ENCODE peak calls at places on chromosomes 12 and 14, in ten cellular contexts. One of them, this sample, is unnamed.

GRCh38 chr12:25001311-25001710 is 52.4 kb upstream of the BCAT1 start:
- DNase-seq in B cell: no peak
- DNase-seq in iPS DF 19.7: no peak
- DNase-seq in iris pigment epithelial cell: no peak
- DNase-seq in body of pancreas: no peak
- DNase-seq in stimulated activated CD4-positive, alpha-beta T cell treated with anti-CD3 and anti-CD28 coated beads, Interleukin-2, amount 100 ng/mL, for 48 hours: no peak
- DNase-seq in progenitor cell of endocrine pancreas: no peak
- DNase-seq in stimulated activated CD8-positive, alpha-beta memory T cell treated with anti-CD3 and anti-CD28 coated beads, Interleukin-4, amount 100 ng/mL, for 1 hour: no peak
- DNase-seq in NCI-H1436: no peak
- DNase-seq in left ventricle myocardium inferior: no peak
- DNase-seq in this sample: no peak

GRCh38 chr14:91414475-91415342 is 2.9 kb downstream of the CCDC88C start:
- DNase-seq in iPS DF 19.7: no peak
- DNase-seq in stimulated activated CD8-positive, alpha-beta memory T cell treated with anti-CD3 and anti-CD28 coated beads, Interleukin-4, amount 100 ng/mL, for 1 hour: no peak
- DNase-seq in stimulated activated CD4-positive, alpha-beta T cell treated with anti-CD3 and anti-CD28 coated beads, Interleukin-2, amount 100 ng/mL, for 48 hours: no peak
- DNase-seq in NCI-H1436: no peak
- DNase-seq in iris pigment epithelial cell: no peak
- DNase-seq in progenitor cell of endocrine pancreas: no peak
- DNase-seq in left ventricle myocardium inferior: no peak
- DNase-seq in body of pancreas: no peak
- DNase-seq in B cell: no peak
- DNase-seq in this sample: no peak

GRCh38 chr12:57309420-57309819 is 58.4 kb upstream of the STAC3 start:
- DNase-seq in B cell: no peak
- DNase-seq in stimulated activated CD4-positive, alpha-beta T cell treated with anti-CD3 and anti-CD28 coated beads, Interleukin-2, amount 100 ng/mL, for 48 hours: no peak
- DNase-seq in stimulated activated CD8-positive, alpha-beta memory T cell treated with anti-CD3 and anti-CD28 coated beads, Interleukin-4, amount 100 ng/mL, for 1 hour: no peak
- DNase-seq in progenitor cell of endocrine pancreas: no peak
- DNase-seq in left ventricle myocardium inferior: no peak
- DNase-seq in iPS DF 19.7: no peak
- DNase-seq in iris pigment epithelial cell: peak
- DNase-seq in body of pancreas: no peak
- DNase-seq in NCI-H1436: no peak
- DNase-seq in this sample: no peak

GRCh38 chr12:2553388-2554126 is 241.2 kb upstream of the FKBP4 start:
- DNase-seq in progenitor cell of endocrine pancreas: no peak
- DNase-seq in NCI-H1436: no peak
- DNase-seq in left ventricle myocardium inferior: no peak
- DNase-seq in stimulated activated CD8-positive, alpha-beta memory T cell treated with anti-CD3 and anti-CD28 coated beads, Interleukin-4, amount 100 ng/mL, for 1 hour: no peak
- DNase-seq in body of pancreas: peak
- DNase-seq in B cell: no peak
- DNase-seq in iris pigment epithelial cell: no peak
- DNase-seq in stimulated activated CD4-positive, alpha-beta T cell treated with anti-CD3 and anti-CD28 coated beads, Interleukin-2, amount 100 ng/mL, for 48 hours: no peak
- DNase-seq in iPS DF 19.7: no peak
- DNase-seq in this sample: no peak

GRCh38 chr12:75623631-75624118 is 112.3 kb upstream of the KRR1 start:
- DNase-seq in stimulated activated CD4-positive, alpha-beta T cell treated with anti-CD3 and anti-CD28 coated beads, Interleukin-2, amount 100 ng/mL, for 48 hours: no peak
- DNase-seq in left ventricle myocardium inferior: no peak
- DNase-seq in iris pigment epithelial cell: peak
- DNase-seq in stimulated activated CD8-positive, alpha-beta memory T cell treated with anti-CD3 and anti-CD28 coated beads, Interleukin-4, amount 100 ng/mL, for 1 hour: no peak
- DNase-seq in B cell: no peak
- DNase-seq in iPS DF 19.7: peak
- DNase-seq in progenitor cell of endocrine pancreas: no peak
- DNase-seq in NCI-H1436: no peak
- DNase-seq in body of pancreas: no peak
- DNase-seq in this sample: no peak

GRCh38 chr12:64473176-64473575 is 21.3 kb downstream of the TBK1 start:
- DNase-seq in body of pancreas: no peak
- DNase-seq in NCI-H1436: no peak
- DNase-seq in stimulated activated CD8-positive, alpha-beta memory T cell treated with anti-CD3 and anti-CD28 coated beads, Interleukin-4, amount 100 ng/mL, for 1 hour: no peak
- DNase-seq in progenitor cell of endocrine pancreas: no peak
- DNase-seq in stimulated activated CD4-positive, alpha-beta T cell treated with anti-CD3 and anti-CD28 coated beads, Interleukin-2, amount 100 ng/mL, for 48 hours: no peak
- DNase-seq in left ventricle myocardium inferior: no peak
- DNase-seq in iris pigment epithelial cell: no peak
- DNase-seq in B cell: no peak
- DNase-seq in iPS DF 19.7: no peak
- DNase-seq in this sample: no peak

GRCh38 chr12:6370994-6371754 is 4.2 kb downstream of the SCNN1A start:
- DNase-seq in iris pigment epithelial cell: peak
- DNase-seq in progenitor cell of endocrine pancreas: peak
- DNase-seq in body of pancreas: peak
- DNase-seq in NCI-H1436: peak
- DNase-seq in B cell: no peak
- DNase-seq in stimulated activated CD8-positive, alpha-beta memory T cell treated with anti-CD3 and anti-CD28 coated beads, Interleukin-4, amount 100 ng/mL, for 1 hour: no peak
- DNase-seq in stimulated activated CD4-positive, alpha-beta T cell treated with anti-CD3 and anti-CD28 coated beads, Interleukin-2, amount 100 ng/mL, for 48 hours: no peak
- DNase-seq in iPS DF 19.7: peak
- DNase-seq in left ventricle myocardium inferior: no peak
- DNase-seq in this sample: peak

GRCh38 chr12:27573972-27574371 is 50.0 kb downstream of the PPFIBP1 start:
- DNase-seq in NCI-H1436: no peak
- DNase-seq in B cell: no peak
- DNase-seq in body of pancreas: no peak
- DNase-seq in stimulated activated CD8-positive, alpha-beta memory T cell treated with anti-CD3 and anti-CD28 coated beads, Interleukin-4, amount 100 ng/mL, for 1 hour: no peak
- DNase-seq in left ventricle myocardium inferior: no peak
- DNase-seq in iris pigment epithelial cell: peak
- DNase-seq in progenitor cell of endocrine pancreas: no peak
- DNase-seq in iPS DF 19.7: no peak
- DNase-seq in stimulated activated CD4-positive, alpha-beta T cell treated with anti-CD3 and anti-CD28 coated beads, Interleukin-2, amount 100 ng/mL, for 48 hours: no peak
- DNase-seq in this sample: no peak

GRCh38 chr12:81610955-81611889 is 147.9 kb downstream of the PPFIA2 start:
- DNase-seq in iris pigment epithelial cell: peak
- DNase-seq in NCI-H1436: no peak
- DNase-seq in body of pancreas: no peak
- DNase-seq in left ventricle myocardium inferior: no peak
- DNase-seq in progenitor cell of endocrine pancreas: no peak
- DNase-seq in iPS DF 19.7: no peak
- DNase-seq in stimulated activated CD8-positive, alpha-beta memory T cell treated with anti-CD3 and anti-CD28 coated beads, Interleukin-4, amount 100 ng/mL, for 1 hour: no peak
- DNase-seq in B cell: no peak
- DNase-seq in stimulated activated CD4-positive, alpha-beta T cell treated with anti-CD3 and anti-CD28 coated beads, Interleukin-2, amount 100 ng/mL, for 48 hours: no peak
- DNase-seq in this sample: no peak

GRCh38 chr14:95903616-95904107 is 27.0 kb downstream of the TUNAR start:
- DNase-seq in stimulated activated CD4-positive, alpha-beta T cell treated with anti-CD3 and anti-CD28 coated beads, Interleukin-2, amount 100 ng/mL, for 48 hours: no peak
- DNase-seq in progenitor cell of endocrine pancreas: no peak
- DNase-seq in left ventricle myocardium inferior: no peak
- DNase-seq in iris pigment epithelial cell: no peak
- DNase-seq in B cell: no peak
- DNase-seq in NCI-H1436: no peak
- DNase-seq in iPS DF 19.7: no peak
- DNase-seq in body of pancreas: no peak
- DNase-seq in stimulated activated CD8-positive, alpha-beta memory T cell treated with anti-CD3 and anti-CD28 coated beads, Interleukin-4, amount 100 ng/mL, for 1 hour: no peak
- DNase-seq in this sample: no peak

GRCh38 chr14:89648510-89648909 is 231.5 kb upstream of the FOXN3 start:
- DNase-seq in iPS DF 19.7: no peak
- DNase-seq in stimulated activated CD8-positive, alpha-beta memory T cell treated with anti-CD3 and anti-CD28 coated beads, Interleukin-4, amount 100 ng/mL, for 1 hour: no peak
- DNase-seq in progenitor cell of endocrine pancreas: no peak
- DNase-seq in NCI-H1436: no peak
- DNase-seq in left ventricle myocardium inferior: no peak
- DNase-seq in body of pancreas: peak
- DNase-seq in iris pigment epithelial cell: no peak
- DNase-seq in stimulated activated CD4-positive, alpha-beta T cell treated with anti-CD3 and anti-CD28 coated beads, Interleukin-2, amount 100 ng/mL, for 48 hours: no peak
- DNase-seq in B cell: no peak
- DNase-seq in this sample: no peak

GRCh38 chr14:31270196-31270772 is 62.7 kb upstream of the HECTD1 start:
- DNase-seq in B cell: no peak
- DNase-seq in stimulated activated CD4-positive, alpha-beta T cell treated with anti-CD3 and anti-CD28 coated beads, Interleukin-2, amount 100 ng/mL, for 48 hours: peak
- DNase-seq in body of pancreas: peak
- DNase-seq in iris pigment epithelial cell: peak
- DNase-seq in iPS DF 19.7: no peak
- DNase-seq in left ventricle myocardium inferior: no peak
- DNase-seq in progenitor cell of endocrine pancreas: no peak
- DNase-seq in NCI-H1436: no peak
- DNase-seq in stimulated activated CD8-positive, alpha-beta memory T cell treated with anti-CD3 and anti-CD28 coated beads, Interleukin-4, amount 100 ng/mL, for 1 hour: no peak
- DNase-seq in this sample: no peak

GRCh38 chr12:57489157-57489641 is 1.3 kb downstream of the MARS1 start:
- DNase-seq in stimulated activated CD8-positive, alpha-beta memory T cell treated with anti-CD3 and anti-CD28 coated beads, Interleukin-4, amount 100 ng/mL, for 1 hour: no peak
- DNase-seq in NCI-H1436: no peak
- DNase-seq in iPS DF 19.7: no peak
- DNase-seq in progenitor cell of endocrine pancreas: no peak
- DNase-seq in left ventricle myocardium inferior: no peak
- DNase-seq in body of pancreas: no peak
- DNase-seq in stimulated activated CD4-positive, alpha-beta T cell treated with anti-CD3 and anti-CD28 coated beads, Interleukin-2, amount 100 ng/mL, for 48 hours: no peak
- DNase-seq in iris pigment epithelial cell: peak
- DNase-seq in B cell: no peak
- DNase-seq in this sample: no peak

GRCh38 chr14:95442633-95443021 is 73.8 kb downstream of the SYNE3 start:
- DNase-seq in stimulated activated CD4-positive, alpha-beta T cell treated with anti-CD3 and anti-CD28 coated beads, Interleukin-2, amount 100 ng/mL, for 48 hours: peak
- DNase-seq in iris pigment epithelial cell: peak
- DNase-seq in body of pancreas: peak
- DNase-seq in progenitor cell of endocrine pancreas: peak
- DNase-seq in stimulated activated CD8-positive, alpha-beta memory T cell treated with anti-CD3 and anti-CD28 coated beads, Interleukin-4, amount 100 ng/mL, for 1 hour: peak
- DNase-seq in NCI-H1436: peak
- DNase-seq in left ventricle myocardium inferior: peak
- DNase-seq in B cell: peak
- DNase-seq in iPS DF 19.7: no peak
- DNase-seq in this sample: peak

GRCh38 chr12:117143008-117143532 is 43.9 kb upstream of the TESC start:
- DNase-seq in B cell: no peak
- DNase-seq in NCI-H1436: peak
- DNase-seq in stimulated activated CD8-positive, alpha-beta memory T cell treated with anti-CD3 and anti-CD28 coated beads, Interleukin-4, amount 100 ng/mL, for 1 hour: no peak
- DNase-seq in left ventricle myocardium inferior: no peak
- DNase-seq in iris pigment epithelial cell: peak
- DNase-seq in iPS DF 19.7: no peak
- DNase-seq in stimulated activated CD4-positive, alpha-beta T cell treated with anti-CD3 and anti-CD28 coated beads, Interleukin-2, amount 100 ng/mL, for 48 hours: no peak
- DNase-seq in body of pancreas: peak
- DNase-seq in progenitor cell of endocrine pancreas: no peak
- DNase-seq in this sample: no peak

GRCh38 chr14:21136024-21136423 is 19.8 kb downstream of the OR5AU1 start:
- DNase-seq in B cell: no peak
- DNase-seq in stimulated activated CD4-positive, alpha-beta T cell treated with anti-CD3 and anti-CD28 coated beads, Interleukin-2, amount 100 ng/mL, for 48 hours: no peak
- DNase-seq in iPS DF 19.7: no peak
- DNase-seq in iris pigment epithelial cell: peak
- DNase-seq in NCI-H1436: peak
- DNase-seq in body of pancreas: no peak
- DNase-seq in left ventricle myocardium inferior: no peak
- DNase-seq in stimulated activated CD8-positive, alpha-beta memory T cell treated with anti-CD3 and anti-CD28 coated beads, Interleukin-4, amount 100 ng/mL, for 1 hour: no peak
- DNase-seq in progenitor cell of endocrine pancreas: no peak
- DNase-seq in this sample: no peak

GRCh38 chr14:93742761-93743160 is 45.5 kb downstream of the PRIMA1 start:
- DNase-seq in stimulated activated CD8-positive, alpha-beta memory T cell treated with anti-CD3 and anti-CD28 coated beads, Interleukin-4, amount 100 ng/mL, for 1 hour: no peak
- DNase-seq in iPS DF 19.7: no peak
- DNase-seq in B cell: no peak
- DNase-seq in NCI-H1436: no peak
- DNase-seq in iris pigment epithelial cell: no peak
- DNase-seq in progenitor cell of endocrine pancreas: no peak
- DNase-seq in left ventricle myocardium inferior: peak
- DNase-seq in body of pancreas: no peak
- DNase-seq in stimulated activated CD4-positive, alpha-beta T cell treated with anti-CD3 and anti-CD28 coated beads, Interleukin-2, amount 100 ng/mL, for 48 hours: no peak
- DNase-seq in this sample: no peak

GRCh38 chr12:118835911-118836310 is 145.4 kb upstream of the SRRM4 start:
- DNase-seq in B cell: no peak
- DNase-seq in iris pigment epithelial cell: no peak
- DNase-seq in stimulated activated CD8-positive, alpha-beta memory T cell treated with anti-CD3 and anti-CD28 coated beads, Interleukin-4, amount 100 ng/mL, for 1 hour: no peak
- DNase-seq in stimulated activated CD4-positive, alpha-beta T cell treated with anti-CD3 and anti-CD28 coated beads, Interleukin-2, amount 100 ng/mL, for 48 hours: no peak
- DNase-seq in NCI-H1436: no peak
- DNase-seq in left ventricle myocardium inferior: no peak
- DNase-seq in iPS DF 19.7: no peak
- DNase-seq in progenitor cell of endocrine pancreas: no peak
- DNase-seq in body of pancreas: no peak
- DNase-seq in this sample: no peak

GRCh38 chr12:71626098-71626497 is 37.5 kb downstream of the ZFC3H1 start:
- DNase-seq in iPS DF 19.7: no peak
- DNase-seq in left ventricle myocardium inferior: no peak
- DNase-seq in progenitor cell of endocrine pancreas: no peak
- DNase-seq in B cell: peak
- DNase-seq in stimulated activated CD8-positive, alpha-beta memory T cell treated with anti-CD3 and anti-CD28 coated beads, Interleukin-4, amount 100 ng/mL, for 1 hour: no peak
- DNase-seq in iris pigment epithelial cell: no peak
- DNase-seq in NCI-H1436: no peak
- DNase-seq in stimulated activated CD4-positive, alpha-beta T cell treated with anti-CD3 and anti-CD28 coated beads, Interleukin-2, amount 100 ng/mL, for 48 hours: no peak
- DNase-seq in body of pancreas: no peak
- DNase-seq in this sample: no peak

GRCh38 chr14:72738181-72738611 is 155.7 kb downstream of the DPF3 start:
- DNase-seq in progenitor cell of endocrine pancreas: no peak
- DNase-seq in body of pancreas: no peak
- DNase-seq in stimulated activated CD4-positive, alpha-beta T cell treated with anti-CD3 and anti-CD28 coated beads, Interleukin-2, amount 100 ng/mL, for 48 hours: no peak
- DNase-seq in B cell: peak
- DNase-seq in stimulated activated CD8-positive, alpha-beta memory T cell treated with anti-CD3 and anti-CD28 coated beads, Interleukin-4, amount 100 ng/mL, for 1 hour: no peak
- DNase-seq in iris pigment epithelial cell: no peak
- DNase-seq in NCI-H1436: no peak
- DNase-seq in iPS DF 19.7: no peak
- DNase-seq in left ventricle myocardium inferior: no peak
- DNase-seq in this sample: no peak

GRCh38 chr12:100827901-100828520 is 33.4 kb downstream of the ANO4 start:
- DNase-seq in body of pancreas: peak
- DNase-seq in left ventricle myocardium inferior: no peak
- DNase-seq in B cell: no peak
- DNase-seq in iPS DF 19.7: no peak
- DNase-seq in stimulated activated CD8-positive, alpha-beta memory T cell treated with anti-CD3 and anti-CD28 coated beads, Interleukin-4, amount 100 ng/mL, for 1 hour: no peak
- DNase-seq in iris pigment epithelial cell: peak
- DNase-seq in stimulated activated CD4-positive, alpha-beta T cell treated with anti-CD3 and anti-CD28 coated beads, Interleukin-2, amount 100 ng/mL, for 48 hours: no peak
- DNase-seq in NCI-H1436: peak
- DNase-seq in progenitor cell of endocrine pancreas: no peak
- DNase-seq in this sample: peak

GRCh38 chr12:122823429-122823828 is 11.8 kb upstream of the HIP1R start:
- DNase-seq in iPS DF 19.7: no peak
- DNase-seq in iris pigment epithelial cell: no peak
- DNase-seq in progenitor cell of endocrine pancreas: no peak
- DNase-seq in stimulated activated CD8-positive, alpha-beta memory T cell treated with anti-CD3 and anti-CD28 coated beads, Interleukin-4, amount 100 ng/mL, for 1 hour: no peak
- DNase-seq in B cell: no peak
- DNase-seq in NCI-H1436: no peak
- DNase-seq in left ventricle myocardium inferior: no peak
- DNase-seq in stimulated activated CD4-positive, alpha-beta T cell treated with anti-CD3 and anti-CD28 coated beads, Interleukin-2, amount 100 ng/mL, for 48 hours: no peak
- DNase-seq in body of pancreas: peak
- DNase-seq in this sample: no peak

GRCh38 chr12:110107369-110108281 is 16.5 kb upstream of the IFT81 start:
- DNase-seq in stimulated activated CD4-positive, alpha-beta T cell treated with anti-CD3 and anti-CD28 coated beads, Interleukin-2, amount 100 ng/mL, for 48 hours: no peak
- DNase-seq in left ventricle myocardium inferior: peak
- DNase-seq in body of pancreas: peak
- DNase-seq in iris pigment epithelial cell: peak
- DNase-seq in B cell: no peak
- DNase-seq in iPS DF 19.7: no peak
- DNase-seq in progenitor cell of endocrine pancreas: no peak
- DNase-seq in stimulated activated CD8-positive, alpha-beta memory T cell treated with anti-CD3 and anti-CD28 coated beads, Interleukin-4, amount 100 ng/mL, for 1 hour: no peak
- DNase-seq in NCI-H1436: no peak
- DNase-seq in this sample: no peak

GRCh38 chr12:75892779-75893408 is 138.7 kb downstream of the PHLDA1 start:
- DNase-seq in stimulated activated CD4-positive, alpha-beta T cell treated with anti-CD3 and anti-CD28 coated beads, Interleukin-2, amount 100 ng/mL, for 48 hours: no peak
- DNase-seq in progenitor cell of endocrine pancreas: no peak
- DNase-seq in body of pancreas: no peak
- DNase-seq in stimulated activated CD8-positive, alpha-beta memory T cell treated with anti-CD3 and anti-CD28 coated beads, Interleukin-4, amount 100 ng/mL, for 1 hour: no peak
- DNase-seq in NCI-H1436: no peak
- DNase-seq in B cell: no peak
- DNase-seq in iPS DF 19.7: no peak
- DNase-seq in left ventricle myocardium inferior: no peak
- DNase-seq in iris pigment epithelial cell: peak
- DNase-seq in this sample: no peak

GRCh38 chr12:82968644-82969339 is 282.1 kb downstream of the TMTC2 start:
- DNase-seq in iris pigment epithelial cell: no peak
- DNase-seq in B cell: no peak
- DNase-seq in stimulated activated CD4-positive, alpha-beta T cell treated with anti-CD3 and anti-CD28 coated beads, Interleukin-2, amount 100 ng/mL, for 48 hours: no peak
- DNase-seq in iPS DF 19.7: no peak
- DNase-seq in progenitor cell of endocrine pancreas: no peak
- DNase-seq in NCI-H1436: peak
- DNase-seq in left ventricle myocardium inferior: no peak
- DNase-seq in stimulated activated CD8-positive, alpha-beta memory T cell treated with anti-CD3 and anti-CD28 coated beads, Interleukin-4, amount 100 ng/mL, for 1 hour: no peak
- DNase-seq in body of pancreas: no peak
- DNase-seq in this sample: peak

GRCh38 chr12:82474798-82475184 is 116.5 kb downstream of the METTL25 start:
- DNase-seq in B cell: no peak
- DNase-seq in left ventricle myocardium inferior: no peak
- DNase-seq in progenitor cell of endocrine pancreas: no peak
- DNase-seq in stimulated activated CD8-positive, alpha-beta memory T cell treated with anti-CD3 and anti-CD28 coated beads, Interleukin-4, amount 100 ng/mL, for 1 hour: no peak
- DNase-seq in body of pancreas: no peak
- DNase-seq in NCI-H1436: no peak
- DNase-seq in stimulated activated CD4-positive, alpha-beta T cell treated with anti-CD3 and anti-CD28 coated beads, Interleukin-2, amount 100 ng/mL, for 48 hours: no peak
- DNase-seq in iris pigment epithelial cell: peak
- DNase-seq in iPS DF 19.7: no peak
- DNase-seq in this sample: no peak

GRCh38 chr14:79062226-79062625 is 892.1 kb downstream of the NRXN3 start:
- DNase-seq in NCI-H1436: no peak
- DNase-seq in iris pigment epithelial cell: no peak
- DNase-seq in left ventricle myocardium inferior: no peak
- DNase-seq in iPS DF 19.7: no peak
- DNase-seq in stimulated activated CD8-positive, alpha-beta memory T cell treated with anti-CD3 and anti-CD28 coated beads, Interleukin-4, amount 100 ng/mL, for 1 hour: no peak
- DNase-seq in B cell: no peak
- DNase-seq in stimulated activated CD4-positive, alpha-beta T cell treated with anti-CD3 and anti-CD28 coated beads, Interleukin-2, amount 100 ng/mL, for 48 hours: no peak
- DNase-seq in body of pancreas: no peak
- DNase-seq in progenitor cell of endocrine pancreas: no peak
- DNase-seq in this sample: no peak

GRCh38 chr12:90593596-90594290 is 361.2 kb downstream of the CCER1 start:
- DNase-seq in stimulated activated CD8-positive, alpha-beta memory T cell treated with anti-CD3 and anti-CD28 coated beads, Interleukin-4, amount 100 ng/mL, for 1 hour: no peak
- DNase-seq in B cell: no peak
- DNase-seq in iPS DF 19.7: no peak
- DNase-seq in iris pigment epithelial cell: no peak
- DNase-seq in stimulated activated CD4-positive, alpha-beta T cell treated with anti-CD3 and anti-CD28 coated beads, Interleukin-2, amount 100 ng/mL, for 48 hours: no peak
- DNase-seq in NCI-H1436: no peak
- DNase-seq in left ventricle myocardium inferior: no peak
- DNase-seq in body of pancreas: no peak
- DNase-seq in progenitor cell of endocrine pancreas: no peak
- DNase-seq in this sample: no peak

This sample was measured in NCI-H1930.